ENCODE peak calls at places on chromosome 19, in six cellular contexts. V, T, D, Y, L and B are unnamed samples.

GRCh38 chr19:1173160-1173844 is 766 bp downstream of the SBNO2 start:
- DNase-seq in T (no peak), L (no peak), D (no peak), V (peak), Y (no peak), B (no peak)

GRCh38 chr19:29259153-29259552 is 46.2 kb upstream of the UQCRFS1 start:
- DNase-seq in L (no peak), T (no peak), D (no peak), Y (peak), V (no peak), B (peak)

GRCh38 chr19:39969681-39970423 is 1.1 kb upstream of the PSMC4 start:
- DNase-seq in V (no peak), L (no peak), D (no peak), Y (no peak), T (no peak), B (no peak)

GRCh38 chr19:8367327-8368001 is 3.5 kb downstream of the ANGPTL4 start:
- DNase-seq in T (peak), V (peak), D (peak), Y (peak), L (peak), B (peak)

GRCh38 chr19:39133431-39134270 is 8.1 kb downstream of the PAK4 start:
- DNase-seq in L (no peak), D (no peak), V (no peak), Y (peak), T (no peak), B (no peak)

GRCh38 chr19:40270362-40271089 is 14.6 kb downstream of the AKT2 start:
- DNase-seq in Y (no peak), D (no peak), V (no peak), T (no peak), L (no peak), B (peak)

GRCh38 chr19:58059003-58059671 is at the start of gene ZNF135:
- DNase-seq in D (peak), T (peak), V (peak), L (peak), Y (peak), B (peak)

GRCh38 chr19:2255982-2256685 is at the start of gene JSRP1:
- DNase-seq in V (no peak), T (no peak), Y (peak), L (no peak), D (no peak), B (no peak)

GRCh38 chr19:15300533-15301194 is 31.7 kb downstream of the BRD4 start:
- DNase-seq in Y (peak), D (no peak), T (peak), V (peak), L (no peak), B (no peak)

GRCh38 chr19:8074501-8074900 is 21.9 kb downstream of the CCL25 start:
- DNase-seq in T (no peak), Y (no peak), D (no peak), V (no peak), L (no peak), B (no peak)

GRCh38 chr19:11200015-11200574 is 2.8 kb upstream of the KANK2 start:
- DNase-seq in V (no peak), T (no peak), D (no peak), L (no peak), Y (no peak), B (no peak)

GRCh38 chr19:33393286-33394005 is 19.9 kb downstream of the CEBPG start:
- DNase-seq in V (no peak), T (no peak), L (no peak), D (no peak), Y (no peak), B (no peak)

GRCh38 chr19:40809358-40810086 is 10.5 kb downstream of the EGLN2 start:
- DNase-seq in D (no peak), T (no peak), V (no peak), Y (no peak), L (no peak), B (no peak)

GRCh38 chr19:15759962-15760565 is 22.3 kb downstream of the OR10H3 start:
- DNase-seq in T (no peak), Y (no peak), D (no peak), L (no peak), V (no peak), B (no peak)

GRCh38 chr19:48868196-48868886 is at the start of gene PLEKHA4:
- DNase-seq in D (no peak), T (peak), V (peak), L (peak), Y (no peak), B (peak)

GRCh38 chr19:48506138-48506733 is 5.4 kb downstream of the LMTK3 start:
- DNase-seq in L (no peak), V (peak), T (peak), Y (peak), D (no peak), B (peak)

GRCh38 chr19:2532252-2533071 is 56.5 kb downstream of the GADD45B start:
- DNase-seq in L (no peak), V (peak), Y (peak), D (no peak), T (peak), B (no peak)

GRCh38 chr19:14369399-14370168 is 11.7 kb upstream of the ADGRE5 start:
- DNase-seq in L (no peak), D (no peak), T (peak), Y (peak), V (no peak), B (no peak)

GRCh38 chr19:13035820-13036365 is 40.6 kb downstream of the NFIX start:
- DNase-seq in Y (no peak), L (no peak), D (no peak), V (no peak), T (no peak), B (no peak)

GRCh38 chr19:33124207-33125098 is 7.5 kb upstream of the WDR88 start:
- DNase-seq in T (no peak), Y (no peak), V (no peak), L (no peak), D (no peak), B (no peak)

GRCh38 chr19:48513289-48514122 is 1.9 kb upstream of the LMTK3 start:
- DNase-seq in D (no peak), Y (peak), T (peak), V (peak), L (peak), B (peak)

GRCh38 chr19:8530061-8530679 is 16.2 kb upstream of the ZNF414 start:
- DNase-seq in D (no peak), L (no peak), Y (no peak), V (no peak), T (no peak), B (no peak)

GRCh38 chr19:44635581-44636438 is 7.9 kb upstream of the PVR start:
- DNase-seq in V (no peak), Y (no peak), L (no peak), D (no peak), T (peak), B (no peak)

GRCh38 chr19:42086770-42087550 is 11.0 kb downstream of the ZNF574 start:
- DNase-seq in V (no peak), L (no peak), Y (no peak), D (no peak), T (no peak), B (no peak)

GRCh38 chr19:39083983-39084731 is at the start of gene ACP7:
- DNase-seq in L (peak), Y (no peak), T (no peak), D (no peak), V (no peak), B (no peak)

GRCh38 chr19:32830231-32831014 is 39.1 kb downstream of the SLC7A9 start:
- DNase-seq in T (peak), Y (peak), D (no peak), L (no peak), V (peak), B (no peak)

GRCh38 chr19:2201473-2202148 is 34.5 kb downstream of the PLEKHJ1 start:
- DNase-seq in V (no peak), D (no peak), Y (no peak), T (no peak), L (no peak), B (no peak)

GRCh38 chr19:29120471-29120870 is 92.5 kb downstream of the UQCRFS1 start:
- DNase-seq in L (no peak), Y (peak), T (no peak), V (no peak), D (no peak), B (no peak)

GRCh38 chr19:5304486-5304885 is 36.1 kb downstream of the PTPRS start:
- DNase-seq in V (no peak), T (no peak), Y (peak), L (no peak), D (no peak), B (no peak)
- H3K14ac ChIP-seq in V (no peak), T (no peak), Y (no peak), L (no peak), D (no peak), B (no peak)

DNA sequence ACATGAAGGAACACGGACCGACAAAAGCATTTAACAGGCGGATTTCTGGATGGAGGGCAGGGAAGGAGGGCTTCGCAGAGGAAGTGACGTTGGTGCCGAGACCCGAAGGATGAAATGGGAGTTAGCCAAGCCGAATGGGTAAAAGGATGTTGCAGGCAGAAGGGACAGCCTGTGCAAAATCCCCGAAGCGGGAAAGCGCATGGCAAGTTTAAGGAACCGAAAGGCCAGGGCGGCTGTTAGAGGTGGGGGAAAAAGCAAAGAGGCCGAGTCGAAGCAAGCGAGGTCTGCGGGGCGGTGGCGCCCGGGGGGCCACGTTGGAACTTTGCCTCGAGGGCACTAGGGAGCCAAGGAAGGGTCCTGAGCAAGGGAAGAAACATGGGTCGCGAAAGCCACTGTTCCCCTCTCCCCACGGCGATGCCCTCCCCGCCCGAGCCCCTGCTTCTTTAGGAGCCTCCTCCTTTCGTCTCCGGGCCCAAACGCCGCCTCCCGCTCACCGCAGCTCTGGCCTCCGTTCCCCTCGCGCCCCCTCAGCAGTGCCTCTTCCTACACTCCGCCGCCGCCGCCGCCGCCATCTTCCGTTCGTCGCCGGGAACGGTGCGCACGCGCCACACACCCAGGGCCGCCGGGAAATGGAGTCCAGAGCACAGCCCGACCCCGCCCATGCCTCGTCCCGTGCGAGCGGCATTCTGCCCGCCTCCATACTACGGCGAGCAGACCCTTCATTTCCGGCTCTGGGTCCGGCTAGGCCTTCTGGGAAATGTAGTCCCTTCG is at the start of gene SYMPK:
- DNase-seq in V (peak), L (peak), Y (peak), T (peak), D (peak), B (peak)
- H3K4ac ChIP-seq in V (peak), L (peak), Y (peak), T (peak), D (no peak), B (no peak)

GRCh38 chr19:35609881-35610353 is 2.6 kb upstream of the HAUS5 start:
- DNase-seq in Y (no peak), L (no peak), V (no peak), T (no peak), D (no peak), B (no peak)
- H3K14ac ChIP-seq in Y (no peak), L (no peak), V (no peak), T (no peak), D (no peak), B (no peak)

DNA sequence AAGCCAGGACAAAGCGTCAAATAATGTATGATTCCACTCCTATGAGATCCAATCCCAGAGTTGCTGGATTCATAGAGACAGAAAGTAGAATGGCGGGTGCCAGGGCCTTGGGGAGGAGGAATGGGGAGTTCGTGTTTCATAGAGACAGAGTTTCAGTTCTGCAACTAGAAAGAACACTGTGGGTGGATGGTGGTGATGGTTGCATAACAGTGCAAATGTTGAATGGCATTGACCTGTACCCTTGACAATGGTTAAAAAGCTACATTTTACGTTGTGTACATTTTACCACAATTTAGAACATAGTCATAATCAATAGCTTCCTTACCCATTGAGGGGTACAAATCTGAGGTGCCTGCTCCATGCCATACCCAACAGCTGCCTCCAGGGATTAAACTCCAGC is 33.4 kb downstream of the MBD3L2B start:
- DNase-seq in Y (no peak), D (no peak), L (no peak), V (no peak), T (no peak), B (no peak)
- H3K4ac ChIP-seq in Y (no peak), D (no peak), L (no peak), V (no peak), T (no peak), B (no peak)

GRCh38 chr19:18171605-18172327 is 1.8 kb upstream of the IFI30 start:
- DNase-seq in Y (no peak), D (no peak), L (no peak), V (no peak), T (no peak), B (no peak)

GRCh38 chr19:18173572-18174294 is at the start of gene IFI30:
- DNase-seq in V (peak), L (peak), T (no peak), Y (peak), D (no peak), B (peak)

GRCh38 chr19:18173054-18173571 is 500 bp upstream of the IFI30 start:
- DNase-seq in V (peak), Y (peak), T (no peak), D (no peak), L (no peak), B (no peak)

GRCh38 chr19:18170714-18171255 is 2.8 kb upstream of the IFI30 start:
- DNase-seq in V (no peak), Y (peak), T (no peak), D (no peak), L (no peak), B (no peak)

DNA sequence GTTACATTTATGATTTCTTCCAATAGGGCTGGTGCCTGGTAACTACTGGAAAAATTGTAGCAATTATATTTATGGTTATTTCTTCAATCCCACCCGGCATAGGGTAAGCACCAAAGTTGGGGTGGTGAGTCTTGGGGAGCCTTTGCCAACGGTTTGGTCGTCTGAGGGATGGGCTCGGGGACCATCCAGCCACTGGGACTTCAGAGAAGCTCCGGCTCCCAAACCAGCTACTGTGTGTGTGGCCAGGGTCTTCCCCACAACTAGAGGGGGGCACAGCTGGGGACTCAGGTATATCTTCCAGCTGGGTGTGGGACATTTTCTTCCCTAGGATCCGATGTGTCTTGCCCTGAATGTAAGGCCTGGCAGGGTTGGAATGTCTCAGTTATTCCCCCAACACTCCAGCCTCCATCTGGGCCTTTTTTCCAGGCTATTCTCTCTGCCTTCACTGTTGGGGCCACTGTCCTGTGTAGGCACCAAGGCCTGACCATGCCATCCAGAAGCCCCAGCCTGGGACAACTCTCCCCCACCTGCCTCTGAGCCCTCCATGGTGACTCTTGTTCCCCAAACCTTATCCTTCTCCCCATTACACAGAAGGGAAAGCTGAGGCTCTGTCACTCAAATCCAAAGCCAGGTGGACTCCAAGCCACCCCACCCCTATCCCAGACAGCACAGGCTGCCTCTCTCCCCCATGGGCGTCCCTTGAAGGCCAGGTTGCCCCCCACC is 1.1 kb upstream of the IFI30 start:
- DNase-seq in T (no peak), V (no peak), L (no peak), D (no peak), Y (no peak), B (no peak)
- H3K14ac ChIP-seq in T (no peak), V (no peak), L (no peak), D (no peak), Y (no peak), B (no peak)

GRCh38 chr19:36136975-36137686 is 2.7 kb upstream of the CAPNS1 start:
- DNase-seq in Y (peak), T (peak), L (no peak), V (no peak), D (no peak), B (no peak)

GRCh38 chr19:36139473-36140288 is at the start of gene CAPNS1:
- DNase-seq in Y (peak), V (peak), D (peak), L (peak), T (peak), B (peak)

GRCh38 chr19:36140289-36141038 is 598 bp downstream of the CAPNS1 start:
- DNase-seq in V (peak), Y (peak), T (peak), D (peak), L (peak), B (peak)

GRCh38 chr19:36141039-36141914 is 1.4 kb downstream of the CAPNS1 start:
- DNase-seq in V (peak), Y (peak), T (peak), D (peak), L (peak), B (peak)

GRCh38 chr19:36139120-36139472 is 770 bp upstream of the CAPNS1 start:
- DNase-seq in L (no peak), Y (no peak), T (no peak), V (no peak), D (no peak), B (no peak)
- H3K4ac ChIP-seq in L (no peak), Y (no peak), T (peak), V (no peak), D (no peak), B (no peak)

GRCh38 chr19:30455881-30456280 is 83.7 kb downstream of the ZNF536 start:
- DNase-seq in L (no peak), T (no peak), V (no peak), Y (no peak), D (no peak), B (no peak)

GRCh38 chr19:30464162-30464561 is 92.0 kb downstream of the ZNF536 start:
- DNase-seq in L (no peak), Y (no peak), V (no peak), D (no peak), T (no peak), B (no peak)

GRCh38 chr19:30457484-30457883 is 85.3 kb downstream of the ZNF536 start:
- DNase-seq in V (no peak), T (no peak), D (no peak), L (no peak), Y (no peak), B (no peak)

GRCh38 chr19:30459859-30460258 is 87.7 kb downstream of the ZNF536 start:
- DNase-seq in V (no peak), T (no peak), D (no peak), Y (no peak), L (no peak), B (no peak)
- H3K14ac ChIP-seq in V (no peak), T (no peak), D (no peak), Y (no peak), L (no peak), B (no peak)

GRCh38 chr19:4873930-4874329 is 6.5 kb upstream of the PLIN3 start:
- DNase-seq in D (no peak), L (no peak), T (no peak), V (no peak), Y (no peak), B (no peak)

GRCh38 chr19:4878491-4878968 is 11.1 kb upstream of the PLIN3 start:
- DNase-seq in Y (no peak), D (no peak), V (no peak), L (peak), T (no peak), B (peak)

GRCh38 chr19:4879041-4879440 is 11.6 kb upstream of the PLIN3 start:
- DNase-seq in L (no peak), T (no peak), V (no peak), Y (no peak), D (no peak), B (no peak)

GRCh38 chr19:4877753-4878490 is 10.5 kb upstream of the PLIN3 start:
- DNase-seq in V (no peak), T (no peak), D (no peak), L (peak), Y (no peak), B (peak)
- H3K4ac ChIP-seq in V (peak), T (no peak), D (peak), L (peak), Y (no peak), B (peak)

DNA sequence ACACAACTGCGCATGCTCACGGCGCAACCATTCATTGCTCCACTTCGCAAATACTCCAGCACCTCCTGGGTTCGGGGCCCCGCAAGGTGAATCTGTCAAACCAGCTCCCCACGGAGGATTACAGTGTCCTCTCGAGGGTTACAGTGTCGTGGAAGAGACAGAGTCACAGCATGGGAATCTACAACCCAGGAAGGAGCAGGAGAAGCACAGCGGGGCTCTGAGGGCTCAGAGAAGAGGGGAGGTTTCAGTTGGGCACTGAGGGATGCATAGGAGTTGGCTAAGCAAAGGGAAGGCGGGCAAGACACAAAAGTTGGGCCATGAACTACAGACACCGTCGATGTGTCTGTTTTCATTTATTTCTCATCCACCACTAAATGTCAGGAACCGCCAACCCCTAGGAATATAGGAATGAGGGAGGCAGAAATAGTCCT is 1.0 kb upstream of the GTF2F1 start:
- DNase-seq in T (no peak), L (no peak), Y (peak), D (no peak), V (no peak), B (no peak)
- H3K14ac ChIP-seq in T (peak), L (no peak), Y (peak), D (no peak), V (peak), B (no peak)

DNA sequence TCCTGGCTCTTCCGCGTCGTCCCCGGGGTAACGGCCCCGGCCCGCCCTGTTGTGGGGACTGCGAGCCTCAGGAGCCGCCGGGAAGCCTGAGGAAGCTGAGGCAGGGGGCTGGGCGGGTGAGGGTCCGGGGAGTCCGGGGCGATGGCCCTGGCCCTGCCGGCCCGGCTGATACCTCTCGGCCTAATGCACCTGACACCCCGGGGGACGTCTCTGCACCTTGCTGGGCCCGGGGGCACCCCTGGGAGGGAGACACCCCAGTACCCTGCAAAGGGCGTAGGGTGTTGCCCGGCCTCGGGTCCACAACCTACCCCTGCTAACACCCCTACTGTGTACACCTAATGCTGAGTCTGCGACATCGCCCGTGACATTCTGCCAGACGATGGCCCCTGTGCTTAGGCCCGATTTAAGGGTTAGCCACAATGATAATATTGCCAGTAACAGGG is 410 bp downstream of the PIN1 start:
- DNase-seq in Y (no peak), L (no peak), D (no peak), V (no peak), T (no peak), B (no peak)
- H3K4ac ChIP-seq in Y (peak), L (no peak), D (no peak), V (peak), T (peak), B (no peak)